ENCODE peak calls at places on chromosomes 12 and 14, in seven cellular contexts. One of them, this sample, is unnamed.

GRCh38 chr14:50425816-50426215 is 29.1 kb upstream of the CDKL1 start:
- DNase-seq in GM23338: no peak
- DNase-seq in PC-3: no peak
- DNase-seq in body of pancreas: no peak
- DNase-seq in neuronal stem cell: no peak
- DNase-seq in GM06990: no peak
- DNase-seq in naive thymus-derived CD4-positive, alpha-beta T cell: no peak
- DNase-seq in this sample: no peak

GRCh38 chr12:98291828-98292227 is 223.6 kb upstream of the TMPO start:
- DNase-seq in GM23338: peak
- DNase-seq in PC-3: no peak
- DNase-seq in body of pancreas: no peak
- DNase-seq in neuronal stem cell: no peak
- DNase-seq in GM06990: no peak
- DNase-seq in naive thymus-derived CD4-positive, alpha-beta T cell: no peak
- DNase-seq in this sample: no peak

GRCh38 chr14:29262979-29263378 is 496.4 kb downstream of the FOXG1 start:
- DNase-seq in GM23338: no peak
- DNase-seq in PC-3: peak
- DNase-seq in body of pancreas: no peak
- DNase-seq in neuronal stem cell: no peak
- DNase-seq in GM06990: no peak
- DNase-seq in naive thymus-derived CD4-positive, alpha-beta T cell: no peak
- DNase-seq in this sample: no peak

GRCh38 chr12:93530358-93530757 is 42.1 kb upstream of the SOCS2 start:
- DNase-seq in GM23338: no peak
- DNase-seq in PC-3: no peak
- DNase-seq in body of pancreas: no peak
- DNase-seq in neuronal stem cell: no peak
- DNase-seq in GM06990: no peak
- DNase-seq in naive thymus-derived CD4-positive, alpha-beta T cell: no peak
- DNase-seq in this sample: no peak

GRCh38 chr12:105474672-105475071 is 144.2 kb downstream of the C12orf75 start:
- DNase-seq in GM23338: no peak
- DNase-seq in PC-3: peak
- DNase-seq in body of pancreas: no peak
- DNase-seq in neuronal stem cell: no peak
- DNase-seq in GM06990: no peak
- DNase-seq in naive thymus-derived CD4-positive, alpha-beta T cell: no peak
- DNase-seq in this sample: no peak

GRCh38 chr12:57632898-57633825 is at the start of gene B4GALNT1:
- DNase-seq in GM23338: peak
- DNase-seq in PC-3: peak
- DNase-seq in body of pancreas: peak
- DNase-seq in neuronal stem cell: peak
- DNase-seq in GM06990: peak
- DNase-seq in naive thymus-derived CD4-positive, alpha-beta T cell: peak
- DNase-seq in this sample: peak

GRCh38 chr12:70609739-70610491 is 27.3 kb downstream of the PTPRB start:
- DNase-seq in GM23338: peak
- DNase-seq in PC-3: peak
- DNase-seq in body of pancreas: peak
- DNase-seq in neuronal stem cell: no peak
- DNase-seq in GM06990: peak
- DNase-seq in naive thymus-derived CD4-positive, alpha-beta T cell: no peak
- DNase-seq in this sample: no peak

GRCh38 chr12:105343836-105344235 is 13.3 kb downstream of the C12orf75 start:
- DNase-seq in GM23338: no peak
- DNase-seq in PC-3: no peak
- DNase-seq in body of pancreas: no peak
- DNase-seq in neuronal stem cell: no peak
- DNase-seq in GM06990: no peak
- DNase-seq in naive thymus-derived CD4-positive, alpha-beta T cell: no peak
- DNase-seq in this sample: no peak

GRCh38 chr12:106096376-106096775 is 42.4 kb downstream of the NUAK1 start:
- DNase-seq in GM23338: no peak
- DNase-seq in PC-3: no peak
- DNase-seq in body of pancreas: no peak
- DNase-seq in neuronal stem cell: no peak
- DNase-seq in GM06990: no peak
- DNase-seq in naive thymus-derived CD4-positive, alpha-beta T cell: no peak
- DNase-seq in this sample: no peak

GRCh38 chr14:33930464-33930863 is 20.4 kb downstream of the EGLN3 start:
- DNase-seq in GM23338: no peak
- DNase-seq in PC-3: peak
- DNase-seq in body of pancreas: no peak
- DNase-seq in neuronal stem cell: no peak
- DNase-seq in GM06990: no peak
- DNase-seq in naive thymus-derived CD4-positive, alpha-beta T cell: no peak
- DNase-seq in this sample: no peak

GRCh38 chr14:95504135-95505029 is 12.1 kb downstream of the SYNE3 start:
- DNase-seq in GM23338: no peak
- DNase-seq in PC-3: no peak
- DNase-seq in body of pancreas: no peak
- DNase-seq in neuronal stem cell: no peak
- DNase-seq in GM06990: peak
- DNase-seq in naive thymus-derived CD4-positive, alpha-beta T cell: no peak
- DNase-seq in this sample: peak

GRCh38 chr12:94098466-94098865 is 49.9 kb upstream of the PLXNC1 start:
- DNase-seq in GM23338: no peak
- DNase-seq in PC-3: peak
- DNase-seq in body of pancreas: no peak
- DNase-seq in neuronal stem cell: no peak
- DNase-seq in GM06990: no peak
- DNase-seq in naive thymus-derived CD4-positive, alpha-beta T cell: no peak
- DNase-seq in this sample: no peak

GRCh38 chr12:22101749-22102243 is 55.8 kb downstream of the CMAS start:
- DNase-seq in GM23338: no peak
- DNase-seq in PC-3: peak
- DNase-seq in body of pancreas: no peak
- DNase-seq in neuronal stem cell: no peak
- DNase-seq in GM06990: peak
- DNase-seq in naive thymus-derived CD4-positive, alpha-beta T cell: no peak
- DNase-seq in this sample: peak

GRCh38 chr12:110340706-110341105 is 59.7 kb downstream of the ATP2A2 start:
- DNase-seq in GM23338: no peak
- DNase-seq in PC-3: no peak
- DNase-seq in body of pancreas: no peak
- DNase-seq in neuronal stem cell: no peak
- DNase-seq in GM06990: no peak
- DNase-seq in naive thymus-derived CD4-positive, alpha-beta T cell: no peak
- DNase-seq in this sample: no peak

GRCh38 chr14:24232121-24232644 is at the start of gene NEDD8:
- DNase-seq in GM23338: no peak
- DNase-seq in PC-3: peak
- DNase-seq in body of pancreas: peak
- DNase-seq in neuronal stem cell: peak
- DNase-seq in GM06990: peak
- DNase-seq in naive thymus-derived CD4-positive, alpha-beta T cell: peak
- DNase-seq in this sample: peak
- H3K4me3 ChIP-seq in GM23338: peak
- H3K4me3 ChIP-seq in PC-3: peak
- H3K4me3 ChIP-seq in body of pancreas: peak
- H3K4me3 ChIP-seq in neuronal stem cell: peak
- H3K4me3 ChIP-seq in GM06990: peak
- H3K4me3 ChIP-seq in naive thymus-derived CD4-positive, alpha-beta T cell: peak
- H3K4me3 ChIP-seq in this sample: peak

DNA sequence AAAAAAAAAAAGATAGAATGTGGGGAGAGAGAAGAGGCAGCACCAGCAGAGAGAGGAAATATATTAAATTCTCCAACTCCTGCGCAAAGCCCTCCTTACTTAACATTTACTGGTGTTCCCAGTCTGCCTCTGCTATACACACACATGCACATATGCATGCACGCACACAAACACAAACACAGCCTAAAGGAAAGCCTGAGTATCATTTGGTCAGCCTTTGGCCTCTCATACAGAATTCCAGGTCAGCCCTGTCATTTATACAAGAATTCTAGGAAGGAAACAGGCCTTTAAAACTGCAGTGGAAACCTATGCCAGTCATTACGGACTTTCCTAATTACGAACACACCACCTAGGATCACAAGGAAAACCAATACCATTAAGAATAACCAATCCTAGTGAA is 269.4 kb downstream of the ITPR2 start:
- DNase-seq in GM23338: no peak
- DNase-seq in PC-3: no peak
- DNase-seq in body of pancreas: no peak
- DNase-seq in neuronal stem cell: no peak
- DNase-seq in GM06990: no peak
- DNase-seq in naive thymus-derived CD4-positive, alpha-beta T cell: no peak
- DNase-seq in this sample: no peak
- H3K4me3 ChIP-seq in GM23338: no peak
- H3K4me3 ChIP-seq in PC-3: no peak
- H3K4me3 ChIP-seq in body of pancreas: no peak
- H3K4me3 ChIP-seq in neuronal stem cell: no peak
- H3K4me3 ChIP-seq in GM06990: no peak
- H3K4me3 ChIP-seq in naive thymus-derived CD4-positive, alpha-beta T cell: no peak
- H3K4me3 ChIP-seq in this sample: no peak

GRCh38 chr12:124870515-124870914 is 6.9 kb upstream of the SCARB1 start:
- DNase-seq in GM23338: no peak
- DNase-seq in PC-3: no peak
- DNase-seq in body of pancreas: no peak
- DNase-seq in neuronal stem cell: no peak
- DNase-seq in GM06990: no peak
- DNase-seq in naive thymus-derived CD4-positive, alpha-beta T cell: no peak
- DNase-seq in this sample: no peak

GRCh38 chr12:124871297-124871696 is 7.6 kb upstream of the SCARB1 start:
- DNase-seq in GM23338: no peak
- DNase-seq in PC-3: no peak
- DNase-seq in body of pancreas: no peak
- DNase-seq in neuronal stem cell: no peak
- DNase-seq in GM06990: no peak
- DNase-seq in naive thymus-derived CD4-positive, alpha-beta T cell: no peak
- DNase-seq in this sample: no peak

GRCh38 chr12:124867389-124867930 is 3.8 kb upstream of the SCARB1 start:
- DNase-seq in GM23338: no peak
- DNase-seq in PC-3: peak
- DNase-seq in body of pancreas: no peak
- DNase-seq in neuronal stem cell: no peak
- DNase-seq in GM06990: no peak
- DNase-seq in naive thymus-derived CD4-positive, alpha-beta T cell: no peak
- DNase-seq in this sample: no peak

GRCh38 chr12:124868252-124868965 is 4.7 kb upstream of the SCARB1 start:
- DNase-seq in GM23338: no peak
- DNase-seq in PC-3: no peak
- DNase-seq in body of pancreas: no peak
- DNase-seq in neuronal stem cell: no peak
- DNase-seq in GM06990: no peak
- DNase-seq in naive thymus-derived CD4-positive, alpha-beta T cell: no peak
- DNase-seq in this sample: no peak

DNA sequence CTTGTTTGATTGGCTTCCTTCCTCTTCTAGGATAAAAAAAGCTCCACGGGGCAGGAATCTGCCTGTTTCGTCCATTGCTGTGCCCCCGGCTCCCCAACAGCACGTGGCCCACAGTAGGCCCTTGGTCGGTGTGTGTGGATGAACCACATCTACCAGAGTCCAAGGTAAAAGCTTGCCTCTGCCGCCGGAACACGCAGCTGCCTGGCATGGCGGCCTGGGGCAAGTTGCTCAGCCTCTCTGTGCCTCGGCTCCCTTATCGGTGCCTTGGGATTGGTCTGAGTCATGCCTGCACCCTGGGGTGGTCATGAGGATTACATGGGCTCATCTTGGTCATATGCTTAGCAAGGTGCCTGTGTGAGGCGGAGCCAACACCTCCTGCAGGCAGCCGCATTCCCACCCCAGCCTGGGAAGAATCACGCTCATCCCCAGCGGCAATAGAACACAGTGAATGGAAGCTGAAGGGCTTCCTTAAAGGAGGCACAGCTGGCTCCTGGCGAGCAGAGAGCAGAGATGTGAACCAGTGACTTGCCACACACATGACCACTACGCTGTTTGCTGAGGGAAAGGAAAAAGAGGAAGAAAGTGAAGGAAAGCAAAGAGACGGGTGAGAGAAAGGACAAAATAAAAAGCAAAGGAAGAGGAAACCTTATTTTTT is 5.5 kb upstream of the SCARB1 start:
- DNase-seq in GM23338: peak
- DNase-seq in PC-3: no peak
- DNase-seq in body of pancreas: no peak
- DNase-seq in neuronal stem cell: no peak
- DNase-seq in GM06990: no peak
- DNase-seq in naive thymus-derived CD4-positive, alpha-beta T cell: no peak
- DNase-seq in this sample: peak
- H3K4me3 ChIP-seq in GM23338: no peak
- H3K4me3 ChIP-seq in PC-3: no peak
- H3K4me3 ChIP-seq in body of pancreas: no peak
- H3K4me3 ChIP-seq in neuronal stem cell: no peak
- H3K4me3 ChIP-seq in GM06990: no peak
- H3K4me3 ChIP-seq in naive thymus-derived CD4-positive, alpha-beta T cell: no peak
- H3K4me3 ChIP-seq in this sample: no peak

GRCh38 chr12:132508248-132508740 is 18.3 kb downstream of the FBRSL1 start:
- DNase-seq in GM23338: no peak
- DNase-seq in PC-3: no peak
- DNase-seq in body of pancreas: no peak
- DNase-seq in neuronal stem cell: no peak
- DNase-seq in GM06990: no peak
- DNase-seq in naive thymus-derived CD4-positive, alpha-beta T cell: no peak
- DNase-seq in this sample: no peak
- H3K4me3 ChIP-seq in GM23338: no peak
- H3K4me3 ChIP-seq in PC-3: no peak
- H3K4me3 ChIP-seq in body of pancreas: no peak
- H3K4me3 ChIP-seq in neuronal stem cell: no peak
- H3K4me3 ChIP-seq in GM06990: no peak
- H3K4me3 ChIP-seq in naive thymus-derived CD4-positive, alpha-beta T cell: no peak
- H3K4me3 ChIP-seq in this sample: no peak

This sample was measured in SJCRH30.